ENCODE peak calls at places on chromosomes 16 and 17, in four cellular contexts. T is IMR-90, Z is ascending aorta, S is fibroblast of lung. K is an unnamed sample. For H3K36me3, the result is how much of the 10 kb centered on the place peaks cover.

GRCh38 chr16:8936421-8936820 is 27.3 kb downstream of the USP7 start:
- DNase-seq in T (peak), Z (no peak), S (peak), K (peak)

GRCh38 chr16:85903576-85903975 is 4.6 kb downstream of the IRF8 start:
- DNase-seq in T (no peak), Z (no peak), S (no peak), K (no peak)

GRCh38 chr17:7043195-7043543 is 723 bp downstream of the SLC16A11 start:
- DNase-seq in T (no peak), Z (no peak), S (no peak), K (no peak)

GRCh38 chr17:2059125-2059836 is 4.4 kb downstream of the HIC1 start:
- DNase-seq in T (no peak), Z (no peak), S (no peak), K (no peak)

GRCh38 chr17:3843935-3844516 is 2.0 kb downstream of the NCBP3 start:
- DNase-seq in T (no peak), Z (no peak), S (peak), K (no peak)

GRCh38 chr16:86818701-86819522 is 240.6 kb downstream of the FOXL1 start:
- DNase-seq in T (no peak), Z (no peak), S (no peak), K (no peak)

GRCh38 chr17:1769826-1770477 is 8.1 kb downstream of the SERPINF1 start:
- DNase-seq in T (no peak), Z (no peak), S (no peak), K (no peak)

GRCh38 chr16:81405702-81406113 is 38.9 kb upstream of the CMIP start:
- DNase-seq in T (peak), Z (no peak), S (peak), K (peak)

GRCh38 chr16:25051446-25052160 is 36.4 kb upstream of the ARHGAP17 start:
- DNase-seq in T (peak), Z (no peak), S (peak), K (no peak)

GRCh38 chr16:25912321-25912720 is 220.6 kb downstream of the HS3ST4 start:
- DNase-seq in T (no peak), Z (no peak), S (no peak), K (no peak)

GRCh38 chr16:60246055-60246454 is 1511.9 kb upstream of the GOT2 start:
- DNase-seq in T (no peak), Z (no peak), S (no peak), K (no peak)

GRCh38 chr16:14304891-14305459 is 233.9 kb downstream of the MRTFB start:
- DNase-seq in T (no peak), Z (no peak), S (no peak), K (no peak)

GRCh38 chr16:77896357-77896972 is 108.1 kb downstream of the VAT1L start:
- DNase-seq in T (no peak), Z (no peak), S (peak), K (no peak)

GRCh38 chr16:3113765-3114479 is 1.5 kb downstream of the ZNF205 start:
- DNase-seq in T (peak), Z (no peak), S (peak), K (no peak)

GRCh38 chr16:50636865-50637374 is 44.2 kb downstream of the SNX20 start:
- DNase-seq in T (no peak), Z (no peak), S (no peak), K (no peak)

GRCh38 chr17:57572062-57572461 is 173.0 kb downstream of the CCDC182 start:
- DNase-seq in T (no peak), Z (no peak), S (no peak), K (no peak)

GRCh38 chr16:12901204-12901596 is 198 bp upstream of the SHISA9 start:
- DNase-seq in T (no peak), Z (no peak), S (no peak), K (no peak)

GRCh38 chr17:73645050-73645871 is 1.0 kb upstream of the SDK2 start:
- DNase-seq in T (no peak), Z (no peak), S (peak), K (no peak)
- TF ChIP-seq CTCF in T (no peak), Z (no peak), S (no peak), K (no peak)

GRCh38 chr17:37847811-37848331 is 76.3 kb upstream of the TBC1D3K start:
- DNase-seq in T (no peak), Z (no peak), S (no peak), K (no peak)
- H3K36me3 ChIP-seq in T (under half), Z (under half), S (under half), K (under half)

GRCh38 chr16:72149676-72150464 is 22.1 kb downstream of the PMFBP1 start:
- DNase-seq in T (no peak), Z (no peak), S (no peak), K (no peak)
- TF ChIP-seq CTCF in T (no peak), Z (no peak), S (no peak), K (no peak)

GRCh38 chr17:59180626-59181025 is 25.1 kb downstream of the PRR11 start:
- DNase-seq in T (no peak), Z (no peak), S (no peak), K (no peak)
- H3K36me3 ChIP-seq in T (under half), Z (under half), S (under half), K (under half)

GRCh38 chr16:46975165-46975564 is 1.7 kb upstream of the DNAJA2 start:
- DNase-seq in T (no peak), Z (no peak), S (no peak), K (no peak)

GRCh38 chr16:46972971-46973456 is 460 bp downstream of the DNAJA2 start:
- DNase-seq in T (no peak), Z (no peak), S (peak), K (no peak)

GRCh38 chr16:46973457-46974324 is at the start of gene DNAJA2:
- DNase-seq in T (peak), Z (peak), S (peak), K (peak)

GRCh38 chr16:46975908-46976470 is 2.5 kb upstream of the DNAJA2 start:
- DNase-seq in T (no peak), Z (no peak), S (no peak), K (no peak)

DNA sequence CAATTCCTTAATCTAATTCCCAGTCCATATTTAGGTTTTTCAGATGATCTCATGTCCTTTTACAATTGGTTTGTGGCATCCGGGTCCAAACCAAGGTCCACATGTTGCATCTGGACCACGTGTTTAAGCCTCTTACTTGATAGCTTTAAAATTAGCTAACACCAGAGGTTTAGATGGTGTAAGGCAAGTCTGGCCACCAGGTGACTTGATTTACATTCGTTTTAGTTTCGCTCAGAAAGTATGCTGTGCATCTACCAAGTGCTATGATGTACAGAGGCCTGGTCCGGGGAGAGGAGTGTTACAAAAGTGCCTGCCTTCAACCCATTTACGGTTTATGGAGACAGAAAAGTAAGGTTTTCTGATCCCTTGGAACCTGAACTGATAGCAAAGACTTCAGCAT is 878 bp upstream of the DNAJA2 start:
- DNase-seq in T (no peak), Z (no peak), S (peak), K (no peak)
- TF ChIP-seq CTCF in T (no peak), Z (no peak), S (no peak), K (no peak)

GRCh38 chr17:76088868-76089576 is 10.0 kb downstream of the ZACN start:
- DNase-seq in T (no peak), Z (no peak), S (no peak), K (no peak)

GRCh38 chr17:76085731-76086366 is 6.9 kb downstream of the ZACN start:
- DNase-seq in T (no peak), Z (no peak), S (no peak), K (no peak)

GRCh38 chr17:76086384-76086783 is 7.4 kb downstream of the ZACN start:
- DNase-seq in T (no peak), Z (no peak), S (no peak), K (no peak)

GRCh38 chr17:76088041-76088867 is 9.3 kb downstream of the ZACN start:
- DNase-seq in T (no peak), Z (no peak), S (no peak), K (no peak)

DNA sequence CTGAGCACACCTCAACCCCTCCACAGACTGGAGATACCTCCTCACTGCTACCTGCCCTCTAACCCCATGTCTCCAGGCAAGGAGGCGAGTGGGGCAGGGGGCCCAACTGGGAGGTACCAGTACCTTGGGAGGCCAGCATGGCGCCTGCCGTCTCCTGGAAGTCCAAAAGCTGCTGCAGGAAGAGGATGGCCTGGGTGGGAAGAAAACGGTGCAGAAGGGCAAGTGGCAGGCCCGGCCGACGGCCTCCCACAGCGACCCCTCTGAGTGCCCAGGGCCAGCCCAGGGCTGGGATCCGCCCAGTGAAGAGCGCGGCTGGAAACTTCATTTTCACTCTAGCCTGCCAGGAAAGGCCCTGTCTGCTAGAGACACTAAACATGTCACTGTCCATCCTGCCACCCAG is 8.5 kb downstream of the ZACN start:
- DNase-seq in T (no peak), Z (no peak), S (no peak), K (no peak)
- H3K36me3 ChIP-seq in T (half or more), Z (half or more), S (under half), K (under half)

GRCh38 chr17:41777579-41778188 is 8.8 kb downstream of the JUP start:
- DNase-seq in T (peak), Z (no peak), S (peak), K (peak)
- TF ChIP-seq CTCF in T (no peak), Z (no peak), S (no peak), K (no peak)

DNA sequence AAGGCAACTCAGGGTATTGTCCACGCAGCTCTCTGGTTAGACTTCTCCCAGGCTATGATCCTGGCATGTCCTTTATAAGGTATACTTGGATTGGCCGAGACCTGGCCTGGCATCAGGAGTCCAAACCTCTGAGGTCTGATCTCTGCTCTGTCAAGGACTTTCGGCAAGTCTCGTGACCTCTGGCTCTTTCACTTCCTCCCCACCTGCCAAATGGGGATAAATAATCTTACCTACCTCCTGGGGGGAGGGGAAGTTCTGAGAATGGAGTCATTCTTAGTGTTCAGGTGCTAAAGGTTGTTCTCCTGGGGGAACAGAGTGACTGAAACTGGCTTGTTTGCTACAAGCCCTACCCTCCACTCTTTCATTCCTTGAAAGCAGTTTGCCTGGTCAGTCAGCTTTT is 7.6 kb downstream of the ATXN1L start:
- DNase-seq in T (no peak), Z (no peak), S (no peak), K (no peak)
- H3K36me3 ChIP-seq in T (half or more), Z (half or more), S (under half), K (under half)

GRCh38 chr16:55495616-55496289 is 13.1 kb upstream of the LPCAT2 start:
- DNase-seq in T (peak), Z (no peak), S (peak), K (no peak)

GRCh38 chr16:55497558-55497957 is 11.3 kb upstream of the LPCAT2 start:
- DNase-seq in T (no peak), Z (no peak), S (no peak), K (no peak)

GRCh38 chr16:55492756-55493380 is 13.9 kb downstream of the MMP2 start:
- DNase-seq in T (no peak), Z (no peak), S (no peak), K (no peak)

GRCh38 chr16:55496509-55497145 is 12.2 kb upstream of the LPCAT2 start:
- DNase-seq in T (no peak), Z (no peak), S (no peak), K (no peak)

DNA sequence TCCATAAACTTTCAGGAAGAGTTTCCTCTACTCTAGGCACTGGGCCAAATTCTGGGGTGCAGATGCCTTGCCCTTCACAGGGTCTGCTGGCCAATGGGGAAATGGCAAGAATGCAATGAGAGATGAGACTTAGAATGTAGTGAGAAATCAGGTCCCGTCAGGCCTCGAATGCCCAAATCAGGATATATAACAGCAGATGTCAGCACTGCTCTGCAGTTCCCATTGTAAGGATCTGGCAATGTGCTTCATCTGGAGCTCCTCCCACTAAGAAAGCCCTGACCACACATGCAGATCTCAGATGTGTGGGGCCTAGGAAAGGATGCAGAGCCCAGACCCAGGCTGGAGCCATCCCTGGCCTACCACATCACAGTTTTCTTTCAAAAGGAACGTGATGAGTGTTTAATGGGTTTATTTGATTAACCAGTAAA is 13.9 kb upstream of the LPCAT2 start:
- DNase-seq in T (peak), Z (no peak), S (peak), K (no peak)
- TF ChIP-seq CTCF in T (peak), Z (no peak), S (peak), K (peak)